ENCODE peak calls at places on chromosomes 12 and 14, in six cellular contexts. V is IMR-90, S is keratinocyte, G is brain microvascular endothelial cell, I is cardiac fibroblast, E is fibroblast of lung. U is an unnamed sample.

GRCh38 chr14:24307575-24308341 is at the start of gene CIDEB:
- DNase-seq in V (peak; percentile 43), G (peak; percentile 55), I (peak; percentile 68), E (peak; percentile 22), S (no peak), U (peak; percentile 51)

GRCh38 chr12:107126688-107127481 is 33.5 kb upstream of the CRY1 start:
- DNase-seq in S (no peak), I (peak; percentile 14), V (peak; percentile 24), E (peak; percentile 11), G (peak; percentile 28), U (peak; percentile 39)

GRCh38 chr12:6961278-6961694 is 9.2 kb downstream of the PHB2 start:
- DNase-seq in S (no peak), E (peak; percentile 61), V (no peak), G (no peak), I (peak; percentile 51), U (peak; percentile 66)

GRCh38 chr14:20489093-20489994 is 16.0 kb upstream of the RNASE10 start:
- DNase-seq in E (no peak), S (no peak), V (peak; percentile 28), I (peak; percentile 42), G (no peak), U (no peak)

GRCh38 chr12:106747973-106748436 is 26.5 kb upstream of the RIC8B start:
- DNase-seq in V (no peak), S (no peak), I (no peak), E (no peak), G (no peak), U (no peak)

GRCh38 chr14:74720526-74720925 is 7.6 kb downstream of the FCF1 start:
- DNase-seq in G (peak; percentile 76), E (peak; percentile 79), I (peak; percentile 15), V (peak; percentile 90), S (no peak), U (peak; percentile 53)

GRCh38 chr14:47863441-47863840 is 188.0 kb upstream of the MDGA2 start:
- DNase-seq in S (no peak), E (no peak), I (no peak), V (no peak), G (no peak), U (no peak)

GRCh38 chr12:3667485-3667884 is 85.4 kb downstream of the CRACR2A start:
- DNase-seq in G (no peak), V (no peak), S (no peak), I (no peak), E (no peak), U (no peak)

GRCh38 chr14:29584992-29585391 is 342.7 kb downstream of the PRKD1 start:
- DNase-seq in I (peak; percentile 90), G (peak; percentile 52), E (peak; percentile 85), S (no peak), V (peak; percentile 94), U (peak; percentile 89)

GRCh38 chr14:29521526-29522137 is 406.0 kb downstream of the PRKD1 start:
- DNase-seq in I (peak; percentile 13), S (no peak), E (peak; percentile 2), V (peak; percentile 6), G (no peak), U (no peak)

GRCh38 chr12:74317078-74317581 is 220.5 kb upstream of the ATXN7L3B start:
- DNase-seq in G (peak; percentile 78), V (no peak), I (peak; percentile 43), E (peak; percentile 67), S (no peak), U (no peak)

GRCh38 chr12:121799175-121799841 is 4.5 kb upstream of the SETD1B start:
- DNase-seq in I (peak; percentile 83), V (peak; percentile 85), G (peak; percentile 77), E (peak; percentile 92), S (no peak), U (peak; percentile 92)

GRCh38 chr12:100229876-100230275 is 29.3 kb downstream of the ACTR6 start:
- DNase-seq in S (peak; percentile 33), E (no peak), I (no peak), V (no peak), G (no peak), U (no peak)

GRCh38 chr12:95554532-95555071 is 3.3 kb upstream of the USP44 start:
- DNase-seq in I (no peak), E (no peak), G (no peak), V (no peak), S (no peak), U (no peak)

GRCh38 chr12:94616217-94616729 is 34.1 kb downstream of the TMCC3 start:
- DNase-seq in I (peak; percentile 18), G (no peak), E (peak; percentile 21), V (no peak), S (no peak), U (no peak)

GRCh38 chr14:100539766-100540140 is 47.5 kb downstream of the BEGAIN start:
- DNase-seq in E (no peak), V (no peak), G (no peak), I (no peak), S (no peak), U (no peak)

GRCh38 chr12:55715169-55715764 is 579 bp upstream of the BLOC1S1 start:
- DNase-seq in G (no peak), E (peak; percentile 66), I (no peak), V (no peak), S (no peak), U (no peak)

GRCh38 chr12:27709932-27710591 is 570 bp upstream of the MRPS35 start:
- DNase-seq in G (peak; percentile 45), I (peak; percentile 58), V (peak; percentile 61), E (peak; percentile 61), S (no peak), U (peak; percentile 48)

GRCh38 chr12:94200695-94201094 is 52.3 kb downstream of the PLXNC1 start:
- DNase-seq in E (no peak), S (no peak), V (no peak), I (no peak), G (no peak), U (no peak)

GRCh38 chr14:75292016-75292646 is 13.5 kb downstream of the FOS start:
- DNase-seq in V (no peak), E (no peak), G (no peak), I (no peak), S (no peak), U (no peak)

GRCh38 chr14:41629876-41630275 is 23.2 kb downstream of the LRFN5 start:
- DNase-seq in G (no peak), I (no peak), E (no peak), V (no peak), S (no peak), U (no peak)

GRCh38 chr12:78120866-78121590 is 290.3 kb downstream of the NAV3 start:
- DNase-seq in V (peak; percentile 52), I (peak; percentile 76), S (no peak), E (peak; percentile 26), G (peak; percentile 17), U (peak; percentile 49)

GRCh38 chr12:108828774-108829173 is 28.6 kb downstream of the SSH1 start:
- DNase-seq in G (peak; percentile 94), S (peak; percentile 63), V (peak; percentile 76), E (peak; percentile 95), I (peak; percentile 90), U (peak; percentile 66)

GRCh38 chr12:64918288-64918687 is 93.8 kb downstream of the TBC1D30 start:
- DNase-seq in E (no peak), I (no peak), G (no peak), V (no peak), S (no peak), U (no peak)

GRCh38 chr14:73240816-73241480 is 3.6 kb downstream of the PAPLN start:
- DNase-seq in V (no peak), E (no peak), I (no peak), S (no peak), G (no peak), U (no peak)

GRCh38 chr12:105409881-105410471 is 79.5 kb downstream of the C12orf75 start:
- DNase-seq in E (peak; percentile 50), I (peak; percentile 85), S (no peak), G (peak; percentile 56), V (no peak), U (peak; percentile 84)

GRCh38 chr12:93825501-93825888 is 148.3 kb downstream of the CRADD start:
- DNase-seq in S (no peak), I (peak; percentile 71), V (no peak), G (no peak), E (no peak), U (no peak)

DNA sequence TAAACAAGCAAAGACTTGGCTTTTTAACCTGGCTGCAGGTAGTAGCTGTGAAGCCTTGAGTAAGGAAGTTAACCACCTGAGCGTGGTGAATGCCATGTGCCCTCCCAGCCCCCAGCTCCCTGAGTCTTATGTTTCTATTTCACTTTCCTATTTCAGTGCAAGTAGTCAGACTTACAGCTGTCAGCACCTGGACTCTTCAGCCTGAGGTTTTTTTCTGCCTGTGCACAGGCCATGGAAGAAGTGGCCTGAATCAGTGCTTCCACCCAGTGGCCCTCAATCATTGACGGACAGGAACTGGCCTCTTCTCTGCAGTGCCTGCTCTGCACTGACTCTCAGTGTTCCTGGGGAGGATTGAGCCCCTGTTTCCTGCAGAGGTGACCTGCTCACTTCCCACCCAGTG is 796.4 kb downstream of the MED13L start:
- DNase-seq in S (no peak), I (no peak), V (peak; percentile 8), G (no peak), E (no peak), U (no peak)
- TF ChIP-seq CTCF in S (no peak), I (no peak), V (no peak), G (peak; percentile 13), E (no peak), U (peak; percentile 5)

GRCh38 chr14:105166571-105167302 is 1.8 kb downstream of the JAG2 start:
- DNase-seq in S (no peak), E (no peak), V (no peak), I (no peak), G (no peak), U (no peak)
- H3K4me3 ChIP-seq in S (peak overlapping the region; percentile 65), E (no peak overlapping the region), V (no peak overlapping the region), I (no peak overlapping the region), G (no peak overlapping the region), U (no peak overlapping the region)

GRCh38 chr14:104518659-104519350 is 60.8 kb upstream of the C14orf180 start:
- DNase-seq in G (no peak), V (no peak), E (no peak), S (no peak), I (no peak), U (no peak)

GRCh38 chr14:104517426-104517825 is 62.1 kb upstream of the C14orf180 start:
- DNase-seq in G (no peak), V (no peak), E (no peak), S (no peak), I (no peak), U (no peak)

GRCh38 chr14:104517867-104518266 is 61.7 kb upstream of the C14orf180 start:
- DNase-seq in G (no peak), S (no peak), V (no peak), E (no peak), I (no peak), U (no peak)

GRCh38 chr14:104520620-104521410 is 58.7 kb upstream of the C14orf180 start:
- DNase-seq in E (no peak), V (no peak), I (no peak), G (no peak), S (no peak), U (no peak)

GRCh38 chr14:104519721-104520120 is 59.8 kb upstream of the C14orf180 start:
- DNase-seq in E (no peak), G (no peak), I (no peak), S (no peak), V (no peak), U (no peak)
- TF ChIP-seq CTCF in E (no peak), G (no peak), I (no peak), S (no peak), V (no peak), U (no peak)

DNA sequence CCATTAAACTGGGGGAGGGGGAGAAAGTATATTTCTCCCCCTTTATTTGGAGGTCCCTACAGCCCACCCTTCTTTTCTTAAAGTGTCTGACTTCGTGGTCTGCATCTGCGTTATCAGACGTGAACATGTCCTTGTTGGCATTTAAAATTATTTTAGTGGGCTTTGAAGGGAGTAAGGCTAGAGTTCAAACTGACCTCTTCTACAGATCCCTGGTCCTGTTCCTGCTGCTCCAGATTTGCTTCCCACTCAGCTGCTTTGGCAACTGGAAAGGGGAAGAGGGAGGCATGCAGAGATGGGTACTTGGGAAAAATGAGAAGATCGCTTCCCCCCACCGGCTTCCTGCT is 611 bp upstream of the SIX6 start:
- DNase-seq in E (no peak), G (no peak), S (no peak), V (no peak), I (no peak), U (no peak)
- H3K4me3 ChIP-seq in E (no peak overlapping the region), G (no peak overlapping the region), S (no peak overlapping the region), V (no peak overlapping the region), I (no peak overlapping the region), U (no peak overlapping the region)

U was measured in AG10803.